ENCODE peak calls at places on chromosomes 12 and 14, in four cellular contexts. P is hepatocyte, A is ovary, C is HepG2. X is an unnamed sample. For H3K36me3, the result is how much of the 10 kb centered on the place peaks cover.

GRCh38 chr12:14849664-14850063 is 6.3 kb upstream of the ART4 start:
- DNase-seq in A (no peak), P (no peak), C (no peak), X (no peak)

GRCh38 chr14:75267141-75267601 is 11.5 kb upstream of the FOS start:
- DNase-seq in P (peak), A (no peak), C (no peak), X (no peak)

GRCh38 chr12:67772276-67773169 is 124.0 kb downstream of the DYRK2 start:
- DNase-seq in C (no peak), P (peak), A (no peak), X (no peak)

GRCh38 chr14:104299993-104300761 is 161.8 kb downstream of the KIF26A start:
- DNase-seq in A (no peak), C (no peak), P (no peak), X (no peak)

GRCh38 chr12:24025153-24025798 is 75.8 kb upstream of the SOX5 start:
- DNase-seq in C (peak), P (no peak), A (no peak), X (no peak)

GRCh38 chr14:92516966-92517350 is 3.4 kb downstream of the RIN3 start:
- DNase-seq in A (no peak), C (no peak), P (no peak), X (no peak)

GRCh38 chr12:70744133-70744532 is 106.9 kb upstream of the PTPRB start:
- DNase-seq in A (no peak), C (no peak), P (no peak), X (no peak)

GRCh38 chr12:101698782-101699347 is 1.4 kb downstream of the CHPT1 start:
- DNase-seq in A (no peak), P (no peak), C (no peak), X (no peak)

GRCh38 chr12:42447371-42447786 is 121.4 kb downstream of the PPHLN1 start:
- DNase-seq in C (no peak), P (no peak), A (no peak), X (no peak)

GRCh38 chr14:68548194-68549056 is 244.4 kb downstream of the ZFP36L1 start:
- DNase-seq in C (no peak), P (peak), A (peak), X (peak)

GRCh38 chr12:119840617-119841016 is 36.5 kb downstream of the CIT start:
- DNase-seq in C (no peak), P (no peak), A (no peak), X (no peak)
- H3K36me3 ChIP-seq in C (under half), P (under half), A (under half), X (under half)

GRCh38 chr12:9079883-9080673 is 35.6 kb downstream of the A2M start:
- DNase-seq in A (no peak), P (no peak), C (no peak), X (no peak)
- TF ChIP-seq CTCF in A (no peak), P (no peak), C (no peak), X (no peak)

DNA sequence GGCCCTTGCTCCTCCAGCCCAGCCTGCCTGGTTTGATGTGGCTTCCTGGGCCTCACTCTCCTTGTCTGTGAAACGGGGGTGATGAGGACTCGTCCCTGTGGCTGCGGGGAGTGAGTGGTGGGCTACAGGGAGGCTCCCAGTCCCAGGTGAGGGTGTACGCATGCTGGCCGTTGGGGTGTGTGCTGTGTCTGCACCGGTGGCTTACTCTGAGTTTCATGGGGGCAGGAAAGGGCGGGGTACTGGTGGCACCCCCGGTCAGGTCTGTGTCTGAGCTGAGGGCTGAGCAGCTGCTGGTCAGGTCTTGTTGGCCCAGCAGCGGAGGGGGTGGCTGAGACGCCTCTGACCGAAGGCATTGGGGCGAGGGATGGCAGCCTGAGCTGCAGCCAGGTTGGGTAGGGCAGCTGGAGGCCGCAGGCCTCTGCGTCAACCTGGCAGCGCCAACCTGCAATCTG is 11.2 kb downstream of the ULK1 start:
- DNase-seq in P (no peak), C (no peak), A (no peak), X (no peak)
- H3K36me3 ChIP-seq in P (under half), C (under half), A (under half), X (under half)

GRCh38 chr12:29039013-29039412 is 110.1 kb upstream of the FAR2 start:
- DNase-seq in A (no peak), P (peak), C (no peak), X (no peak)
- TF ChIP-seq CTCF in A (no peak), P (no peak), C (no peak), X (no peak)

DNA sequence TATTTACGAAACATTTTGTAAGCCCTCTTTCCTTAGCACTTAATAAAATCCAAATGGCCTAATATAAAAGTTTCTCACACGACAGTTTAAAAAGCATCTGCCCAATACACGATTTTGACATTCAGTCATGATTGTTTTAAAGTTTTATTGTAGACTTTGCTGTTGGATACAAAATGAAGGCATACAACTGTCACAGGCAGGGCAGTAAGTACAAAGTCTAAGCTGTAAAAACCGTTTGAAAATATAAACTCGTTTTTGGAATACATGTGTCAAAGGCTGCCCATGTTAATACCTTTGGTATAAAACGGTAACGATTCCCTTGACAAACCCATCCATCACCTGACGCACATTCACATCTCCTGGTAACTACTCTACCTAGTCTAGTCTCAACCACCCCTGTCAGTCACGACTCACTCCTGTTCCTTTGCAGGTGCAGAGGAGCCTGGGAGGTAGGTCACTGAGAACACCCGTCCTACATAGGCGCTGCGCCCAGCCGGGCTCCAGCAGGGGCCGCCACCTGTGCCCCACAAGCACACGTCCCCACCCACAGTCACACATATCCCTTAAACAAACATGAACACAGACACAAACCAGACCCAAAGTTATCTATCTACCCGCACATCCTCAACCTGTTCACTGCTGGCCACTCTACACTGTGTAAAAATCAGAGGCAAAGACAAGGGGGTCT is 27.1 kb downstream of the KCTD10 start:
- DNase-seq in C (no peak), A (no peak), P (no peak), X (peak)
- H3K36me3 ChIP-seq in C (under half), A (under half), P (under half), X (under half)

GRCh38 chr12:55827806-55828205 is 1.6 kb downstream of the DNAJC14 start:
- DNase-seq in C (no peak), P (no peak), A (no peak), X (no peak)

GRCh38 chr12:55828357-55828756 is 1.0 kb downstream of the DNAJC14 start:
- DNase-seq in C (no peak), P (no peak), A (peak), X (no peak)

GRCh38 chr12:55830601-55831406 is 1.4 kb upstream of the DNAJC14 start:
- DNase-seq in P (peak), A (peak), C (peak), X (peak)

GRCh38 chr12:55831407-55831880 is 2.1 kb upstream of the DNAJC14 start:
- DNase-seq in C (no peak), P (no peak), A (peak), X (no peak)

GRCh38 chr12:55829967-55830600 is 697 bp upstream of the DNAJC14 start:
- DNase-seq in P (peak), A (peak), C (no peak), X (peak)
- TF ChIP-seq CTCF in P (no peak), A (no peak), C (no peak), X (no peak)

GRCh38 chr12:2820432-2820831 is 8.0 kb downstream of the ITFG2 start:
- DNase-seq in P (no peak), C (no peak), A (no peak), X (no peak)
- H3K36me3 ChIP-seq in P (under half), C (under half), A (under half), X (under half)

GRCh38 chr14:99296517-99296916 is 24.5 kb upstream of the BCL11B start:
- DNase-seq in P (no peak), C (no peak), A (no peak), X (no peak)
- TF ChIP-seq CTCF in P (no peak), C (no peak), A (no peak), X (no peak)